ENCODE peak calls at places on chromosomes 11 and 22, in ten cellular contexts. U, O, G, I, J, X, A, Q, P and Y are unnamed samples.

GRCh38 chr22:30221121-30221992 is 25.2 kb downstream of the LIF start:
- DNase-seq in Q (no peak), A (peak; percentile 49), I (no peak), O (no peak), X (no peak), P (no peak), J (peak; percentile 81), G (no peak), U (no peak), Y (no peak)

GRCh38 chr11:23727821-23728220 is 769.0 kb upstream of the LUZP2 start:
- DNase-seq in A (no peak), Q (no peak), O (no peak), U (no peak), I (no peak), X (peak; percentile 83), J (no peak), P (no peak), G (peak; percentile 50), Y (peak; percentile 41)

GRCh38 chr11:120924109-120924508 is 99.8 kb upstream of the TBCEL start:
- DNase-seq in O (no peak), G (no peak), J (no peak), I (no peak), X (no peak), P (no peak), Q (no peak), A (no peak), U (no peak), Y (no peak)

GRCh38 chr11:117010808-117011540 is 87.3 kb downstream of the SIK3 start:
- DNase-seq in U (no peak), J (no peak), G (peak; percentile 97), O (no peak), Q (no peak), I (no peak), X (peak; percentile 92), A (no peak), P (no peak), Y (peak; percentile 94)

GRCh38 chr11:37755526-37755925 is 1157.5 kb upstream of the RAG2 start:
- DNase-seq in P (no peak), G (no peak), X (no peak), J (no peak), I (no peak), U (no peak), A (no peak), Q (no peak), O (no peak), Y (peak; percentile 4)

GRCh38 chr11:44833869-44834452 is 107.2 kb downstream of the TSPAN18 start:
- DNase-seq in G (no peak), J (no peak), O (no peak), P (no peak), Q (no peak), X (no peak), U (no peak), A (no peak), I (peak; percentile 65), Y (no peak)

GRCh38 chr11:14089690-14090462 is 127.4 kb downstream of the SPON1 start:
- DNase-seq in I (no peak), X (no peak), A (no peak), Q (no peak), P (no peak), G (peak; percentile 19), U (no peak), O (no peak), J (no peak), Y (no peak)

GRCh38 chr11:70871881-70872280 is 380.5 kb downstream of the SHANK2 start:
- DNase-seq in Q (no peak), X (peak; percentile 30), J (no peak), O (no peak), U (peak; percentile 89), G (peak; percentile 41), A (no peak), I (no peak), P (no peak), Y (no peak)

GRCh38 chr11:1751999-1752906 is 1.9 kb upstream of the IFITM10 start:
- DNase-seq in J (no peak), G (no peak), P (no peak), X (no peak), U (no peak), O (no peak), Q (no peak), A (no peak), I (no peak), Y (no peak)

GRCh38 chr22:29030016-29030617 is 31.5 kb downstream of the C22orf31 start:
- DNase-seq in O (peak; percentile 52), I (peak; percentile 29), G (peak; percentile 28), Q (no peak), X (no peak), A (no peak), J (no peak), P (no peak), U (no peak), Y (peak; percentile 16)

GRCh38 chr22:30889996-30890480 is 78.5 kb downstream of the MORC2 start:
- DNase-seq in G (no peak), O (no peak), Q (no peak), A (no peak), U (peak; percentile 19), I (no peak), X (no peak), J (no peak), P (no peak), Y (no peak)

GRCh38 chr11:35815556-35816315 is 128.1 kb upstream of the LDLRAD3 start:
- DNase-seq in U (no peak), G (peak; percentile 85), A (no peak), X (peak; percentile 24), Q (no peak), J (no peak), P (no peak), O (no peak), I (no peak), Y (peak; percentile 85)

GRCh38 chr22:47619631-47620030 is 857.2 kb downstream of the TBC1D22A start:
- DNase-seq in Q (no peak), X (no peak), G (no peak), P (no peak), A (no peak), J (no peak), O (no peak), I (no peak), U (peak; percentile 27), Y (no peak)

GRCh38 chr22:40041738-40042137 is 47.0 kb downstream of the FAM83F start:
- DNase-seq in A (no peak), I (no peak), J (no peak), X (no peak), P (no peak), O (no peak), U (no peak), G (no peak), Q (no peak), Y (no peak)
- H3K4me3 ChIP-seq in A (no peak overlapping the region), I (no peak overlapping the region), J (no peak overlapping the region), X (no peak overlapping the region), P (no peak overlapping the region), O (no peak overlapping the region), U (no peak overlapping the region), G (no peak overlapping the region), Q (no peak overlapping the region), Y (no peak overlapping the region)

DNA sequence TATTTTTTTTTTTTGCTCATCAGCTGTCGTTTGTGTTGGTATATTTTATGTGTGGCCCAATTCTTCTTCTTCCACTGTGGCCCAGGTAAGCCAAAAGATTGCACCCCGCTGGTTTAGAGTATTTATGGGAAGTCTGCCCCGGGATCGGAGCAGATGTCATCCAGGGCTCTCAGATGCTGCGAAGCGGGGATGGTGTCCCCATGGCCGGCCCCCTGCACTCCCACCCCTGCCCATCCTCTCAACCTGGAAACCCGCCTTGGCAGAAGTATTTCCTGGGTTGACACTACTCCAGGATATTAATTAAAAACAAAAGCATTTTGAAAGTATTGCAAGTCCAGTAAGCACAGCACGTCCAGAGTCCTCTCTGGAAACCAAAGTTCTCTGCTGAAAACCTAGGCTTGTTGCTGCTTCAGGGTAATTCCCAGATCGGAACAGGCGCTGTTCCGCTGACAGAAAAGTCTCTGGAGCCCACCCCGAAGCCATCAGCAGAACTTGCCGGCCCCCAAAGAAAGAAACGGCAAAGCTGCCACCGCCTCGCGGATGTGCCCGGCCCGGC is 833 bp downstream of the SCUBE2 start:
- DNase-seq in Q (no peak), I (peak; percentile 21), G (no peak), A (no peak), P (no peak), X (no peak), O (no peak), U (no peak), J (no peak), Y (peak; percentile 10)
- H3K4me3 ChIP-seq in Q (peak overlapping the region; percentile 58), I (peak overlapping the region; percentile 63), G (peak overlapping the region; percentile 21), A (peak overlapping the region; percentile 54), P (peak overlapping the region; percentile 68), X (peak overlapping the region; percentile 53), O (peak overlapping the region; percentile 38), U (peak overlapping the region; percentile 27), J (no peak overlapping the region), Y (peak overlapping the region; percentile 45)

GRCh38 chr11:73381589-73381988 is 5.4 kb downstream of the RELT start:
- DNase-seq in J (no peak), Q (no peak), O (no peak), P (no peak), A (no peak), I (no peak), G (no peak), X (no peak), U (no peak), Y (no peak)

GRCh38 chr11:73382183-73382582 is 6.0 kb downstream of the RELT start:
- DNase-seq in P (no peak), O (no peak), A (no peak), X (no peak), Q (no peak), U (no peak), I (no peak), G (no peak), J (no peak), Y (no peak)

GRCh38 chr11:73383249-73384126 is 7.3 kb downstream of the RELT start:
- DNase-seq in J (no peak), G (no peak), U (no peak), I (no peak), A (no peak), Q (peak; percentile 37), O (peak; percentile 43), P (no peak), X (no peak), Y (peak; percentile 52)

GRCh38 chr11:73384127-73384441 is 7.9 kb downstream of the RELT start:
- DNase-seq in U (no peak), I (no peak), G (no peak), P (no peak), J (no peak), A (no peak), X (no peak), O (no peak), Q (no peak), Y (no peak)

DNA sequence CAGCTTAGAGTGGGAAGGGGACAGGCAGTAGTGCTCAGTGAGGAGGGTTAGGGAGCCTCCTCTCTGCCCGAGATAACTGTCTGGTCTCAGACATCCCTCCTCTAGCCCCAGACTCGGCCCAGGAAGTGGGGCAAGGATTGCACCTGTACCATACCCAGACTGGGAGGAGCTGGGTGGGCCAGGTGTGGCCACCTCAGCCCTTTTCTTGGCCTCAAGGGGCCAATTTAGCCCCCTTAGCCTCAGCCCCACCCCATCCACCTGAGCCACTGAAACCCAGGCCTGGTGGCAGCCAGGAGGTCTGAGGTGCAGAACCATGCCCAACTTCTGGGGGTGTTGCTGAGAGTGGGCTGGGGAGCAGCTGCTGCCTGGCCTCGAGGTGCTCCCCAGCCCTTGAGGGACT is 6.5 kb downstream of the RELT start:
- DNase-seq in A (no peak), G (no peak), U (no peak), I (no peak), J (no peak), X (no peak), Q (no peak), O (no peak), P (no peak), Y (no peak)
- H3K4me3 ChIP-seq in A (no peak overlapping the region), G (no peak overlapping the region), U (no peak overlapping the region), I (no peak overlapping the region), J (no peak overlapping the region), X (no peak overlapping the region), Q (no peak overlapping the region), O (no peak overlapping the region), P (no peak overlapping the region), Y (no peak overlapping the region)

GRCh38 chr22:45007247-45007945 is 2.4 kb downstream of the PHF21B start:
- DNase-seq in O (no peak), X (peak; percentile 27), U (no peak), Q (no peak), I (peak; percentile 87), A (no peak), G (no peak), J (no peak), P (peak; percentile 29), Y (no peak)
- H3K4me3 ChIP-seq in O (peak overlapping the region; percentile 13), X (no peak overlapping the region), U (peak overlapping the region; percentile 16), Q (peak overlapping the region; percentile 64), I (peak overlapping the region; percentile 93), A (peak overlapping the region; percentile 52), G (no peak overlapping the region), J (no peak overlapping the region), P (peak overlapping the region; percentile 59), Y (no peak overlapping the region)